ENCODE peak calls at places on chromosomes 13 and 19, in six cellular contexts. One of them, this sample, is unnamed.

GRCh38 chr19:13051581-13052165 is 51.0 kb downstream of the LYL1 start:
- DNase-seq in retina: peak; percentile 86
- DNase-seq in effector memory CD4-positive, alpha-beta T cell: no peak
- DNase-seq in COLO829: no peak
- DNase-seq in HFFc6: no peak
- DNase-seq in fibroblast of the aortic adventitia: no peak
- DNase-seq in this sample: peak; percentile 96

GRCh38 chr19:8486661-8487136 is 15.7 kb downstream of the PRAM1 start:
- DNase-seq in retina: no peak
- DNase-seq in effector memory CD4-positive, alpha-beta T cell: no peak
- DNase-seq in COLO829: no peak
- DNase-seq in HFFc6: no peak
- DNase-seq in fibroblast of the aortic adventitia: no peak
- DNase-seq in this sample: no peak

GRCh38 chr19:48918801-48919247 is 14.7 kb upstream of the DHDH start:
- DNase-seq in retina: peak; percentile 32
- DNase-seq in effector memory CD4-positive, alpha-beta T cell: no peak
- DNase-seq in COLO829: no peak
- DNase-seq in HFFc6: peak; percentile 2
- DNase-seq in fibroblast of the aortic adventitia: no peak
- DNase-seq in this sample: peak; percentile 72

GRCh38 chr13:50685491-50685890 is 158.0 kb downstream of the DLEU7 start:
- DNase-seq in retina: peak; percentile 34
- DNase-seq in effector memory CD4-positive, alpha-beta T cell: no peak
- DNase-seq in COLO829: peak; percentile 81
- DNase-seq in HFFc6: no peak
- DNase-seq in fibroblast of the aortic adventitia: peak; percentile 41
- DNase-seq in this sample: peak; percentile 12

GRCh38 chr13:112638157-112638750 is 50.3 kb upstream of the TUBGCP3 start:
- DNase-seq in retina: no peak
- DNase-seq in effector memory CD4-positive, alpha-beta T cell: no peak
- DNase-seq in COLO829: no peak
- DNase-seq in HFFc6: no peak
- DNase-seq in fibroblast of the aortic adventitia: no peak
- DNase-seq in this sample: no peak

GRCh38 chr13:46172531-46172991 is 9.4 kb downstream of the LCP1 start:
- DNase-seq in retina: no peak
- DNase-seq in effector memory CD4-positive, alpha-beta T cell: peak; percentile 29
- DNase-seq in COLO829: no peak
- DNase-seq in HFFc6: no peak
- DNase-seq in fibroblast of the aortic adventitia: no peak
- DNase-seq in this sample: no peak

GRCh38 chr19:43432866-43433673 is 18.4 kb downstream of the TEX101 start:
- DNase-seq in retina: peak; percentile 64
- DNase-seq in effector memory CD4-positive, alpha-beta T cell: peak; percentile 54
- DNase-seq in COLO829: peak; percentile 68
- DNase-seq in HFFc6: peak; percentile 43
- DNase-seq in fibroblast of the aortic adventitia: peak; percentile 58
- DNase-seq in this sample: peak; percentile 76

GRCh38 chr19:2289714-2290435 is 7.9 kb upstream of the PEAK3 start:
- DNase-seq in retina: no peak
- DNase-seq in effector memory CD4-positive, alpha-beta T cell: no peak
- DNase-seq in COLO829: no peak
- DNase-seq in HFFc6: no peak
- DNase-seq in fibroblast of the aortic adventitia: no peak
- DNase-seq in this sample: peak; percentile 64

GRCh38 chr13:59270327-59270726 is 893.4 kb downstream of the DIAPH3 start:
- DNase-seq in retina: no peak
- DNase-seq in effector memory CD4-positive, alpha-beta T cell: no peak
- DNase-seq in COLO829: no peak
- DNase-seq in HFFc6: no peak
- DNase-seq in fibroblast of the aortic adventitia: no peak
- DNase-seq in this sample: no peak

GRCh38 chr19:47094557-47095517 is 18.7 kb downstream of the ZC3H4 start:
- DNase-seq in retina: no peak
- DNase-seq in effector memory CD4-positive, alpha-beta T cell: no peak
- DNase-seq in COLO829: no peak
- DNase-seq in HFFc6: no peak
- DNase-seq in fibroblast of the aortic adventitia: no peak
- DNase-seq in this sample: no peak

GRCh38 chr19:40284501-40285352 is at the start of gene AKT2:
- DNase-seq in retina: peak; percentile 96
- DNase-seq in effector memory CD4-positive, alpha-beta T cell: peak; percentile 68
- DNase-seq in COLO829: no peak
- DNase-seq in HFFc6: no peak
- DNase-seq in fibroblast of the aortic adventitia: peak; percentile 38
- DNase-seq in this sample: peak; percentile 94

GRCh38 chr13:44726214-44726613 is 150.1 kb upstream of the TSC22D1 start:
- DNase-seq in retina: no peak
- DNase-seq in effector memory CD4-positive, alpha-beta T cell: no peak
- DNase-seq in COLO829: no peak
- DNase-seq in HFFc6: peak; percentile 79
- DNase-seq in fibroblast of the aortic adventitia: peak; percentile 97
- DNase-seq in this sample: no peak

GRCh38 chr13:52024481-52024880 is at the start of gene UTP14C:
- DNase-seq in retina: no peak
- DNase-seq in effector memory CD4-positive, alpha-beta T cell: no peak
- DNase-seq in COLO829: no peak
- DNase-seq in HFFc6: no peak
- DNase-seq in fibroblast of the aortic adventitia: no peak
- DNase-seq in this sample: no peak

GRCh38 chr19:28940751-28941500 is 272.0 kb downstream of the UQCRFS1 start:
- DNase-seq in retina: no peak
- DNase-seq in effector memory CD4-positive, alpha-beta T cell: no peak
- DNase-seq in COLO829: no peak
- DNase-seq in HFFc6: peak; percentile 90
- DNase-seq in fibroblast of the aortic adventitia: peak; percentile 93
- DNase-seq in this sample: no peak

GRCh38 chr19:21705393-21705792 is 62.0 kb downstream of the ZNF100 start:
- DNase-seq in retina: no peak
- DNase-seq in effector memory CD4-positive, alpha-beta T cell: no peak
- DNase-seq in COLO829: no peak
- DNase-seq in HFFc6: no peak
- DNase-seq in fibroblast of the aortic adventitia: no peak
- DNase-seq in this sample: no peak

This sample was measured in left kidney.